ENCODE peak calls at places on chromosomes 1 and 21, in eight cellular contexts. One of them, this sample, is unnamed.

GRCh38 chr1:222416001-222416791 is 131.7 kb downstream of the HHIPL2 start:
- DNase-seq in stimulated activated CD4-positive, alpha-beta T cell treated with anti-CD3 and anti-CD28 coated beads, TNF-alpha, amount 100 ng/mL, for 48 hours: peak
- DNase-seq in stimulated activated naive CD8-positive, alpha-beta T cell treated with anti-CD3 and anti-CD28 coated beads, Interleukin-15, Interleukin-2, amounts not matched to agents 100 U/mL and 50 U/mL, for 24 hours: peak
- DNase-seq in uterus: no peak
- DNase-seq in posterior cingulate gyrus: no peak
- DNase-seq in fibroblast of the conjunctiva: no peak
- DNase-seq in activated CD4-positive, CD25-positive, alpha-beta regulatory T cell treated with anti-CD3 and anti-CD28 coated beads, Interleukin-2, amount 50 U/mL, for 72 hours: no peak
- DNase-seq in T-cell: no peak
- DNase-seq in this sample: no peak

GRCh38 chr1:200414657-200415056 is 4.8 kb upstream of the ZNF281 start:
- DNase-seq in uterus: no peak
- DNase-seq in stimulated activated naive CD8-positive, alpha-beta T cell treated with anti-CD3 and anti-CD28 coated beads, Interleukin-15, Interleukin-2, amounts not matched to agents 100 U/mL and 50 U/mL, for 24 hours: no peak
- DNase-seq in posterior cingulate gyrus: no peak
- DNase-seq in activated CD4-positive, CD25-positive, alpha-beta regulatory T cell treated with anti-CD3 and anti-CD28 coated beads, Interleukin-2, amount 50 U/mL, for 72 hours: no peak
- DNase-seq in fibroblast of the conjunctiva: no peak
- DNase-seq in stimulated activated CD4-positive, alpha-beta T cell treated with anti-CD3 and anti-CD28 coated beads, TNF-alpha, amount 100 ng/mL, for 48 hours: no peak
- DNase-seq in T-cell: no peak
- DNase-seq in this sample: no peak

GRCh38 chr1:171754381-171754705 is 12.5 kb upstream of the VAMP4 start:
- DNase-seq in uterus: no peak
- DNase-seq in stimulated activated CD4-positive, alpha-beta T cell treated with anti-CD3 and anti-CD28 coated beads, TNF-alpha, amount 100 ng/mL, for 48 hours: no peak
- DNase-seq in activated CD4-positive, CD25-positive, alpha-beta regulatory T cell treated with anti-CD3 and anti-CD28 coated beads, Interleukin-2, amount 50 U/mL, for 72 hours: no peak
- DNase-seq in fibroblast of the conjunctiva: no peak
- DNase-seq in stimulated activated naive CD8-positive, alpha-beta T cell treated with anti-CD3 and anti-CD28 coated beads, Interleukin-15, Interleukin-2, amounts not matched to agents 100 U/mL and 50 U/mL, for 24 hours: no peak
- DNase-seq in posterior cingulate gyrus: no peak
- DNase-seq in T-cell: no peak
- DNase-seq in this sample: no peak

GRCh38 chr1:246068619-246069509 is 438.2 kb downstream of the SMYD3 start:
- DNase-seq in fibroblast of the conjunctiva: no peak
- DNase-seq in uterus: no peak
- DNase-seq in posterior cingulate gyrus: no peak
- DNase-seq in T-cell: no peak
- DNase-seq in stimulated activated CD4-positive, alpha-beta T cell treated with anti-CD3 and anti-CD28 coated beads, TNF-alpha, amount 100 ng/mL, for 48 hours: no peak
- DNase-seq in stimulated activated naive CD8-positive, alpha-beta T cell treated with anti-CD3 and anti-CD28 coated beads, Interleukin-15, Interleukin-2, amounts not matched to agents 100 U/mL and 50 U/mL, for 24 hours: no peak
- DNase-seq in activated CD4-positive, CD25-positive, alpha-beta regulatory T cell treated with anti-CD3 and anti-CD28 coated beads, Interleukin-2, amount 50 U/mL, for 72 hours: no peak
- DNase-seq in this sample: no peak

GRCh38 chr1:44592208-44593145 is 81.8 kb downstream of the TMEM53 start:
- DNase-seq in fibroblast of the conjunctiva: no peak
- DNase-seq in posterior cingulate gyrus: peak
- DNase-seq in stimulated activated naive CD8-positive, alpha-beta T cell treated with anti-CD3 and anti-CD28 coated beads, Interleukin-15, Interleukin-2, amounts not matched to agents 100 U/mL and 50 U/mL, for 24 hours: no peak
- DNase-seq in activated CD4-positive, CD25-positive, alpha-beta regulatory T cell treated with anti-CD3 and anti-CD28 coated beads, Interleukin-2, amount 50 U/mL, for 72 hours: no peak
- DNase-seq in T-cell: no peak
- DNase-seq in uterus: no peak
- DNase-seq in stimulated activated CD4-positive, alpha-beta T cell treated with anti-CD3 and anti-CD28 coated beads, TNF-alpha, amount 100 ng/mL, for 48 hours: no peak
- DNase-seq in this sample: no peak

GRCh38 chr1:59180715-59181114 is 116.2 kb upstream of the FGGY start:
- DNase-seq in stimulated activated naive CD8-positive, alpha-beta T cell treated with anti-CD3 and anti-CD28 coated beads, Interleukin-15, Interleukin-2, amounts not matched to agents 100 U/mL and 50 U/mL, for 24 hours: no peak
- DNase-seq in stimulated activated CD4-positive, alpha-beta T cell treated with anti-CD3 and anti-CD28 coated beads, TNF-alpha, amount 100 ng/mL, for 48 hours: no peak
- DNase-seq in fibroblast of the conjunctiva: no peak
- DNase-seq in activated CD4-positive, CD25-positive, alpha-beta regulatory T cell treated with anti-CD3 and anti-CD28 coated beads, Interleukin-2, amount 50 U/mL, for 72 hours: no peak
- DNase-seq in T-cell: no peak
- DNase-seq in posterior cingulate gyrus: no peak
- DNase-seq in uterus: no peak
- DNase-seq in this sample: no peak

GRCh38 chr21:31909772-31910470 is 37.1 kb downstream of the HUNK start:
- DNase-seq in uterus: no peak
- DNase-seq in posterior cingulate gyrus: no peak
- DNase-seq in stimulated activated naive CD8-positive, alpha-beta T cell treated with anti-CD3 and anti-CD28 coated beads, Interleukin-15, Interleukin-2, amounts not matched to agents 100 U/mL and 50 U/mL, for 24 hours: no peak
- DNase-seq in fibroblast of the conjunctiva: no peak
- DNase-seq in T-cell: no peak
- DNase-seq in activated CD4-positive, CD25-positive, alpha-beta regulatory T cell treated with anti-CD3 and anti-CD28 coated beads, Interleukin-2, amount 50 U/mL, for 72 hours: no peak
- DNase-seq in stimulated activated CD4-positive, alpha-beta T cell treated with anti-CD3 and anti-CD28 coated beads, TNF-alpha, amount 100 ng/mL, for 48 hours: no peak
- DNase-seq in this sample: no peak

GRCh38 chr21:38323721-38324591 is 67.2 kb downstream of the KCNJ15 start:
- DNase-seq in stimulated activated naive CD8-positive, alpha-beta T cell treated with anti-CD3 and anti-CD28 coated beads, Interleukin-15, Interleukin-2, amounts not matched to agents 100 U/mL and 50 U/mL, for 24 hours: no peak
- DNase-seq in posterior cingulate gyrus: no peak
- DNase-seq in uterus: no peak
- DNase-seq in stimulated activated CD4-positive, alpha-beta T cell treated with anti-CD3 and anti-CD28 coated beads, TNF-alpha, amount 100 ng/mL, for 48 hours: no peak
- DNase-seq in fibroblast of the conjunctiva: no peak
- DNase-seq in activated CD4-positive, CD25-positive, alpha-beta regulatory T cell treated with anti-CD3 and anti-CD28 coated beads, Interleukin-2, amount 50 U/mL, for 72 hours: no peak
- DNase-seq in T-cell: no peak
- DNase-seq in this sample: no peak

GRCh38 chr21:45695086-45695485 is 51.6 kb downstream of the PCBP3 start:
- DNase-seq in T-cell: no peak
- DNase-seq in activated CD4-positive, CD25-positive, alpha-beta regulatory T cell treated with anti-CD3 and anti-CD28 coated beads, Interleukin-2, amount 50 U/mL, for 72 hours: no peak
- DNase-seq in posterior cingulate gyrus: no peak
- DNase-seq in stimulated activated naive CD8-positive, alpha-beta T cell treated with anti-CD3 and anti-CD28 coated beads, Interleukin-15, Interleukin-2, amounts not matched to agents 100 U/mL and 50 U/mL, for 24 hours: peak
- DNase-seq in uterus: no peak
- DNase-seq in stimulated activated CD4-positive, alpha-beta T cell treated with anti-CD3 and anti-CD28 coated beads, TNF-alpha, amount 100 ng/mL, for 48 hours: no peak
- DNase-seq in fibroblast of the conjunctiva: no peak
- DNase-seq in this sample: no peak

GRCh38 chr1:207911983-207912760 is 1.2 kb upstream of the CD34 start:
- DNase-seq in fibroblast of the conjunctiva: no peak
- DNase-seq in activated CD4-positive, CD25-positive, alpha-beta regulatory T cell treated with anti-CD3 and anti-CD28 coated beads, Interleukin-2, amount 50 U/mL, for 72 hours: no peak
- DNase-seq in uterus: no peak
- DNase-seq in stimulated activated CD4-positive, alpha-beta T cell treated with anti-CD3 and anti-CD28 coated beads, TNF-alpha, amount 100 ng/mL, for 48 hours: no peak
- DNase-seq in stimulated activated naive CD8-positive, alpha-beta T cell treated with anti-CD3 and anti-CD28 coated beads, Interleukin-15, Interleukin-2, amounts not matched to agents 100 U/mL and 50 U/mL, for 24 hours: no peak
- DNase-seq in posterior cingulate gyrus: no peak
- DNase-seq in T-cell: no peak
- DNase-seq in this sample: no peak

GRCh38 chr1:63688302-63688701 is 85.5 kb upstream of the ROR1 start:
- DNase-seq in T-cell: no peak
- DNase-seq in stimulated activated CD4-positive, alpha-beta T cell treated with anti-CD3 and anti-CD28 coated beads, TNF-alpha, amount 100 ng/mL, for 48 hours: no peak
- DNase-seq in uterus: no peak
- DNase-seq in fibroblast of the conjunctiva: no peak
- DNase-seq in activated CD4-positive, CD25-positive, alpha-beta regulatory T cell treated with anti-CD3 and anti-CD28 coated beads, Interleukin-2, amount 50 U/mL, for 72 hours: no peak
- DNase-seq in posterior cingulate gyrus: no peak
- DNase-seq in stimulated activated naive CD8-positive, alpha-beta T cell treated with anti-CD3 and anti-CD28 coated beads, Interleukin-15, Interleukin-2, amounts not matched to agents 100 U/mL and 50 U/mL, for 24 hours: no peak
- DNase-seq in this sample: no peak

GRCh38 chr1:66207484-66207883 is 326.5 kb upstream of the SGIP1 start:
- DNase-seq in uterus: peak
- DNase-seq in stimulated activated CD4-positive, alpha-beta T cell treated with anti-CD3 and anti-CD28 coated beads, TNF-alpha, amount 100 ng/mL, for 48 hours: no peak
- DNase-seq in posterior cingulate gyrus: no peak
- DNase-seq in fibroblast of the conjunctiva: no peak
- DNase-seq in T-cell: no peak
- DNase-seq in activated CD4-positive, CD25-positive, alpha-beta regulatory T cell treated with anti-CD3 and anti-CD28 coated beads, Interleukin-2, amount 50 U/mL, for 72 hours: no peak
- DNase-seq in stimulated activated naive CD8-positive, alpha-beta T cell treated with anti-CD3 and anti-CD28 coated beads, Interleukin-15, Interleukin-2, amounts not matched to agents 100 U/mL and 50 U/mL, for 24 hours: no peak
- DNase-seq in this sample: no peak

GRCh38 chr1:97877307-97877706 is 43.5 kb downstream of the DPYD start:
- DNase-seq in fibroblast of the conjunctiva: no peak
- DNase-seq in T-cell: no peak
- DNase-seq in activated CD4-positive, CD25-positive, alpha-beta regulatory T cell treated with anti-CD3 and anti-CD28 coated beads, Interleukin-2, amount 50 U/mL, for 72 hours: no peak
- DNase-seq in stimulated activated naive CD8-positive, alpha-beta T cell treated with anti-CD3 and anti-CD28 coated beads, Interleukin-15, Interleukin-2, amounts not matched to agents 100 U/mL and 50 U/mL, for 24 hours: no peak
- DNase-seq in stimulated activated CD4-positive, alpha-beta T cell treated with anti-CD3 and anti-CD28 coated beads, TNF-alpha, amount 100 ng/mL, for 48 hours: no peak
- DNase-seq in uterus: no peak
- DNase-seq in posterior cingulate gyrus: no peak
- DNase-seq in this sample: no peak

GRCh38 chr1:178192686-178193085 is 98.8 kb downstream of the RASAL2 start:
- DNase-seq in activated CD4-positive, CD25-positive, alpha-beta regulatory T cell treated with anti-CD3 and anti-CD28 coated beads, Interleukin-2, amount 50 U/mL, for 72 hours: no peak
- DNase-seq in fibroblast of the conjunctiva: peak
- DNase-seq in stimulated activated naive CD8-positive, alpha-beta T cell treated with anti-CD3 and anti-CD28 coated beads, Interleukin-15, Interleukin-2, amounts not matched to agents 100 U/mL and 50 U/mL, for 24 hours: no peak
- DNase-seq in stimulated activated CD4-positive, alpha-beta T cell treated with anti-CD3 and anti-CD28 coated beads, TNF-alpha, amount 100 ng/mL, for 48 hours: no peak
- DNase-seq in posterior cingulate gyrus: no peak
- DNase-seq in uterus: peak
- DNase-seq in T-cell: no peak
- DNase-seq in this sample: no peak

GRCh38 chr1:156860639-156861423 is at the start of gene NTRK1:
- DNase-seq in stimulated activated naive CD8-positive, alpha-beta T cell treated with anti-CD3 and anti-CD28 coated beads, Interleukin-15, Interleukin-2, amounts not matched to agents 100 U/mL and 50 U/mL, for 24 hours: peak
- DNase-seq in uterus: peak
- DNase-seq in posterior cingulate gyrus: peak
- DNase-seq in fibroblast of the conjunctiva: no peak
- DNase-seq in stimulated activated CD4-positive, alpha-beta T cell treated with anti-CD3 and anti-CD28 coated beads, TNF-alpha, amount 100 ng/mL, for 48 hours: no peak
- DNase-seq in activated CD4-positive, CD25-positive, alpha-beta regulatory T cell treated with anti-CD3 and anti-CD28 coated beads, Interleukin-2, amount 50 U/mL, for 72 hours: peak
- DNase-seq in T-cell: peak
- DNase-seq in this sample: peak

GRCh38 chr1:76942549-76942948 is 75.3 kb downstream of the ST6GALNAC5 start:
- DNase-seq in T-cell: no peak
- DNase-seq in stimulated activated CD4-positive, alpha-beta T cell treated with anti-CD3 and anti-CD28 coated beads, TNF-alpha, amount 100 ng/mL, for 48 hours: no peak
- DNase-seq in stimulated activated naive CD8-positive, alpha-beta T cell treated with anti-CD3 and anti-CD28 coated beads, Interleukin-15, Interleukin-2, amounts not matched to agents 100 U/mL and 50 U/mL, for 24 hours: no peak
- DNase-seq in fibroblast of the conjunctiva: no peak
- DNase-seq in activated CD4-positive, CD25-positive, alpha-beta regulatory T cell treated with anti-CD3 and anti-CD28 coated beads, Interleukin-2, amount 50 U/mL, for 72 hours: no peak
- DNase-seq in uterus: no peak
- DNase-seq in posterior cingulate gyrus: no peak
- DNase-seq in this sample: no peak

GRCh38 chr1:154970631-154971340 is at the start of gene SHC1:
- DNase-seq in activated CD4-positive, CD25-positive, alpha-beta regulatory T cell treated with anti-CD3 and anti-CD28 coated beads, Interleukin-2, amount 50 U/mL, for 72 hours: no peak
- DNase-seq in uterus: peak
- DNase-seq in stimulated activated naive CD8-positive, alpha-beta T cell treated with anti-CD3 and anti-CD28 coated beads, Interleukin-15, Interleukin-2, amounts not matched to agents 100 U/mL and 50 U/mL, for 24 hours: peak
- DNase-seq in T-cell: no peak
- DNase-seq in posterior cingulate gyrus: peak
- DNase-seq in fibroblast of the conjunctiva: peak
- DNase-seq in stimulated activated CD4-positive, alpha-beta T cell treated with anti-CD3 and anti-CD28 coated beads, TNF-alpha, amount 100 ng/mL, for 48 hours: no peak
- DNase-seq in this sample: peak

GRCh38 chr1:50271968-50272578 is 151.2 kb downstream of the DMRTA2 start:
- DNase-seq in stimulated activated naive CD8-positive, alpha-beta T cell treated with anti-CD3 and anti-CD28 coated beads, Interleukin-15, Interleukin-2, amounts not matched to agents 100 U/mL and 50 U/mL, for 24 hours: peak
- DNase-seq in T-cell: no peak
- DNase-seq in uterus: no peak
- DNase-seq in activated CD4-positive, CD25-positive, alpha-beta regulatory T cell treated with anti-CD3 and anti-CD28 coated beads, Interleukin-2, amount 50 U/mL, for 72 hours: no peak
- DNase-seq in posterior cingulate gyrus: peak
- DNase-seq in stimulated activated CD4-positive, alpha-beta T cell treated with anti-CD3 and anti-CD28 coated beads, TNF-alpha, amount 100 ng/mL, for 48 hours: no peak
- DNase-seq in fibroblast of the conjunctiva: peak
- DNase-seq in this sample: peak

GRCh38 chr21:46401186-46401910 is 57.3 kb upstream of the DIP2A start:
- DNase-seq in posterior cingulate gyrus: no peak
- DNase-seq in stimulated activated CD4-positive, alpha-beta T cell treated with anti-CD3 and anti-CD28 coated beads, TNF-alpha, amount 100 ng/mL, for 48 hours: no peak
- DNase-seq in uterus: no peak
- DNase-seq in activated CD4-positive, CD25-positive, alpha-beta regulatory T cell treated with anti-CD3 and anti-CD28 coated beads, Interleukin-2, amount 50 U/mL, for 72 hours: no peak
- DNase-seq in stimulated activated naive CD8-positive, alpha-beta T cell treated with anti-CD3 and anti-CD28 coated beads, Interleukin-15, Interleukin-2, amounts not matched to agents 100 U/mL and 50 U/mL, for 24 hours: no peak
- DNase-seq in T-cell: no peak
- DNase-seq in fibroblast of the conjunctiva: no peak
- DNase-seq in this sample: no peak

GRCh38 chr21:38351961-38352521 is 95.2 kb downstream of the KCNJ15 start:
- DNase-seq in T-cell: no peak
- DNase-seq in posterior cingulate gyrus: no peak
- DNase-seq in stimulated activated naive CD8-positive, alpha-beta T cell treated with anti-CD3 and anti-CD28 coated beads, Interleukin-15, Interleukin-2, amounts not matched to agents 100 U/mL and 50 U/mL, for 24 hours: no peak
- DNase-seq in fibroblast of the conjunctiva: no peak
- DNase-seq in uterus: no peak
- DNase-seq in stimulated activated CD4-positive, alpha-beta T cell treated with anti-CD3 and anti-CD28 coated beads, TNF-alpha, amount 100 ng/mL, for 48 hours: no peak
- DNase-seq in activated CD4-positive, CD25-positive, alpha-beta regulatory T cell treated with anti-CD3 and anti-CD28 coated beads, Interleukin-2, amount 50 U/mL, for 72 hours: no peak
- DNase-seq in this sample: no peak

GRCh38 chr1:87977145-87977544 is 648.5 kb downstream of the LMO4 start:
- DNase-seq in fibroblast of the conjunctiva: no peak
- DNase-seq in uterus: no peak
- DNase-seq in stimulated activated CD4-positive, alpha-beta T cell treated with anti-CD3 and anti-CD28 coated beads, TNF-alpha, amount 100 ng/mL, for 48 hours: no peak
- DNase-seq in activated CD4-positive, CD25-positive, alpha-beta regulatory T cell treated with anti-CD3 and anti-CD28 coated beads, Interleukin-2, amount 50 U/mL, for 72 hours: no peak
- DNase-seq in T-cell: no peak
- DNase-seq in posterior cingulate gyrus: no peak
- DNase-seq in stimulated activated naive CD8-positive, alpha-beta T cell treated with anti-CD3 and anti-CD28 coated beads, Interleukin-15, Interleukin-2, amounts not matched to agents 100 U/mL and 50 U/mL, for 24 hours: no peak
- DNase-seq in this sample: no peak

GRCh38 chr1:181438013-181438412 is 45.3 kb upstream of the CACNA1E start:
- DNase-seq in stimulated activated naive CD8-positive, alpha-beta T cell treated with anti-CD3 and anti-CD28 coated beads, Interleukin-15, Interleukin-2, amounts not matched to agents 100 U/mL and 50 U/mL, for 24 hours: no peak
- DNase-seq in fibroblast of the conjunctiva: no peak
- DNase-seq in activated CD4-positive, CD25-positive, alpha-beta regulatory T cell treated with anti-CD3 and anti-CD28 coated beads, Interleukin-2, amount 50 U/mL, for 72 hours: no peak
- DNase-seq in T-cell: no peak
- DNase-seq in stimulated activated CD4-positive, alpha-beta T cell treated with anti-CD3 and anti-CD28 coated beads, TNF-alpha, amount 100 ng/mL, for 48 hours: no peak
- DNase-seq in uterus: no peak
- DNase-seq in posterior cingulate gyrus: no peak
- DNase-seq in this sample: no peak

GRCh38 chr1:58592521-58593134 is 15.6 kb upstream of the TACSTD2 start:
- DNase-seq in stimulated activated CD4-positive, alpha-beta T cell treated with anti-CD3 and anti-CD28 coated beads, TNF-alpha, amount 100 ng/mL, for 48 hours: no peak
- DNase-seq in posterior cingulate gyrus: peak
- DNase-seq in fibroblast of the conjunctiva: peak
- DNase-seq in stimulated activated naive CD8-positive, alpha-beta T cell treated with anti-CD3 and anti-CD28 coated beads, Interleukin-15, Interleukin-2, amounts not matched to agents 100 U/mL and 50 U/mL, for 24 hours: no peak
- DNase-seq in uterus: peak
- DNase-seq in T-cell: no peak
- DNase-seq in activated CD4-positive, CD25-positive, alpha-beta regulatory T cell treated with anti-CD3 and anti-CD28 coated beads, Interleukin-2, amount 50 U/mL, for 72 hours: no peak
- DNase-seq in this sample: peak

GRCh38 chr1:37930246-37931142 is 16.4 kb downstream of the INPP5B start:
- DNase-seq in T-cell: peak
- DNase-seq in fibroblast of the conjunctiva: no peak
- DNase-seq in activated CD4-positive, CD25-positive, alpha-beta regulatory T cell treated with anti-CD3 and anti-CD28 coated beads, Interleukin-2, amount 50 U/mL, for 72 hours: no peak
- DNase-seq in posterior cingulate gyrus: no peak
- DNase-seq in uterus: no peak
- DNase-seq in stimulated activated naive CD8-positive, alpha-beta T cell treated with anti-CD3 and anti-CD28 coated beads, Interleukin-15, Interleukin-2, amounts not matched to agents 100 U/mL and 50 U/mL, for 24 hours: peak
- DNase-seq in stimulated activated CD4-positive, alpha-beta T cell treated with anti-CD3 and anti-CD28 coated beads, TNF-alpha, amount 100 ng/mL, for 48 hours: no peak
- DNase-seq in this sample: no peak

GRCh38 chr1:194331758-194332157 is 1145.3 kb upstream of the B3GALT2 start:
- DNase-seq in stimulated activated naive CD8-positive, alpha-beta T cell treated with anti-CD3 and anti-CD28 coated beads, Interleukin-15, Interleukin-2, amounts not matched to agents 100 U/mL and 50 U/mL, for 24 hours: no peak
- DNase-seq in T-cell: no peak
- DNase-seq in stimulated activated CD4-positive, alpha-beta T cell treated with anti-CD3 and anti-CD28 coated beads, TNF-alpha, amount 100 ng/mL, for 48 hours: no peak
- DNase-seq in posterior cingulate gyrus: no peak
- DNase-seq in uterus: no peak
- DNase-seq in fibroblast of the conjunctiva: no peak
- DNase-seq in activated CD4-positive, CD25-positive, alpha-beta regulatory T cell treated with anti-CD3 and anti-CD28 coated beads, Interleukin-2, amount 50 U/mL, for 72 hours: no peak
- DNase-seq in this sample: no peak

GRCh38 chr1:33985166-33985565 is 121.3 kb downstream of the HMGB4 start:
- DNase-seq in stimulated activated naive CD8-positive, alpha-beta T cell treated with anti-CD3 and anti-CD28 coated beads, Interleukin-15, Interleukin-2, amounts not matched to agents 100 U/mL and 50 U/mL, for 24 hours: no peak
- DNase-seq in uterus: no peak
- DNase-seq in activated CD4-positive, CD25-positive, alpha-beta regulatory T cell treated with anti-CD3 and anti-CD28 coated beads, Interleukin-2, amount 50 U/mL, for 72 hours: no peak
- DNase-seq in posterior cingulate gyrus: no peak
- DNase-seq in fibroblast of the conjunctiva: peak
- DNase-seq in stimulated activated CD4-positive, alpha-beta T cell treated with anti-CD3 and anti-CD28 coated beads, TNF-alpha, amount 100 ng/mL, for 48 hours: no peak
- DNase-seq in T-cell: no peak
- DNase-seq in this sample: peak

GRCh38 chr1:15799928-15800835 is 7.3 kb downstream of the UQCRHL start:
- DNase-seq in T-cell: no peak
- DNase-seq in posterior cingulate gyrus: no peak
- DNase-seq in stimulated activated CD4-positive, alpha-beta T cell treated with anti-CD3 and anti-CD28 coated beads, TNF-alpha, amount 100 ng/mL, for 48 hours: no peak
- DNase-seq in stimulated activated naive CD8-positive, alpha-beta T cell treated with anti-CD3 and anti-CD28 coated beads, Interleukin-15, Interleukin-2, amounts not matched to agents 100 U/mL and 50 U/mL, for 24 hours: no peak
- DNase-seq in activated CD4-positive, CD25-positive, alpha-beta regulatory T cell treated with anti-CD3 and anti-CD28 coated beads, Interleukin-2, amount 50 U/mL, for 72 hours: no peak
- DNase-seq in fibroblast of the conjunctiva: peak
- DNase-seq in uterus: peak
- DNase-seq in this sample: peak

GRCh38 chr1:53739109-53739681 is at the start of gene GLIS1:
- DNase-seq in posterior cingulate gyrus: peak
- DNase-seq in uterus: peak
- DNase-seq in T-cell: peak
- DNase-seq in fibroblast of the conjunctiva: peak
- DNase-seq in stimulated activated naive CD8-positive, alpha-beta T cell treated with anti-CD3 and anti-CD28 coated beads, Interleukin-15, Interleukin-2, amounts not matched to agents 100 U/mL and 50 U/mL, for 24 hours: peak
- DNase-seq in stimulated activated CD4-positive, alpha-beta T cell treated with anti-CD3 and anti-CD28 coated beads, TNF-alpha, amount 100 ng/mL, for 48 hours: peak
- DNase-seq in activated CD4-positive, CD25-positive, alpha-beta regulatory T cell treated with anti-CD3 and anti-CD28 coated beads, Interleukin-2, amount 50 U/mL, for 72 hours: peak
- DNase-seq in this sample: peak

GRCh38 chr1:92747735-92748134 is 37.2 kb downstream of the EVI5 start:
- DNase-seq in stimulated activated naive CD8-positive, alpha-beta T cell treated with anti-CD3 and anti-CD28 coated beads, Interleukin-15, Interleukin-2, amounts not matched to agents 100 U/mL and 50 U/mL, for 24 hours: no peak
- DNase-seq in T-cell: no peak
- DNase-seq in fibroblast of the conjunctiva: no peak
- DNase-seq in activated CD4-positive, CD25-positive, alpha-beta regulatory T cell treated with anti-CD3 and anti-CD28 coated beads, Interleukin-2, amount 50 U/mL, for 72 hours: no peak
- DNase-seq in posterior cingulate gyrus: no peak
- DNase-seq in stimulated activated CD4-positive, alpha-beta T cell treated with anti-CD3 and anti-CD28 coated beads, TNF-alpha, amount 100 ng/mL, for 48 hours: no peak
- DNase-seq in uterus: no peak
- DNase-seq in this sample: peak

GRCh38 chr1:20266642-20267041 is 24.0 kb upstream of the VWA5B1 start:
- DNase-seq in stimulated activated CD4-positive, alpha-beta T cell treated with anti-CD3 and anti-CD28 coated beads, TNF-alpha, amount 100 ng/mL, for 48 hours: no peak
- DNase-seq in T-cell: no peak
- DNase-seq in fibroblast of the conjunctiva: no peak
- DNase-seq in uterus: no peak
- DNase-seq in stimulated activated naive CD8-positive, alpha-beta T cell treated with anti-CD3 and anti-CD28 coated beads, Interleukin-15, Interleukin-2, amounts not matched to agents 100 U/mL and 50 U/mL, for 24 hours: no peak
- DNase-seq in activated CD4-positive, CD25-positive, alpha-beta regulatory T cell treated with anti-CD3 and anti-CD28 coated beads, Interleukin-2, amount 50 U/mL, for 72 hours: no peak
- DNase-seq in posterior cingulate gyrus: no peak
- DNase-seq in this sample: no peak

GRCh38 chr1:8217011-8217711 is 100.8 kb upstream of the SLC45A1 start:
- DNase-seq in uterus: peak
- DNase-seq in posterior cingulate gyrus: peak
- DNase-seq in T-cell: no peak
- DNase-seq in fibroblast of the conjunctiva: no peak
- DNase-seq in stimulated activated CD4-positive, alpha-beta T cell treated with anti-CD3 and anti-CD28 coated beads, TNF-alpha, amount 100 ng/mL, for 48 hours: no peak
- DNase-seq in stimulated activated naive CD8-positive, alpha-beta T cell treated with anti-CD3 and anti-CD28 coated beads, Interleukin-15, Interleukin-2, amounts not matched to agents 100 U/mL and 50 U/mL, for 24 hours: peak
- DNase-seq in activated CD4-positive, CD25-positive, alpha-beta regulatory T cell treated with anti-CD3 and anti-CD28 coated beads, Interleukin-2, amount 50 U/mL, for 72 hours: peak
- DNase-seq in this sample: no peak

GRCh38 chr1:160884579-160884978 is 401 bp downstream of the ITLN1 start:
- DNase-seq in uterus: no peak
- DNase-seq in T-cell: no peak
- DNase-seq in fibroblast of the conjunctiva: no peak
- DNase-seq in activated CD4-positive, CD25-positive, alpha-beta regulatory T cell treated with anti-CD3 and anti-CD28 coated beads, Interleukin-2, amount 50 U/mL, for 72 hours: no peak
- DNase-seq in posterior cingulate gyrus: no peak
- DNase-seq in stimulated activated CD4-positive, alpha-beta T cell treated with anti-CD3 and anti-CD28 coated beads, TNF-alpha, amount 100 ng/mL, for 48 hours: no peak
- DNase-seq in stimulated activated naive CD8-positive, alpha-beta T cell treated with anti-CD3 and anti-CD28 coated beads, Interleukin-15, Interleukin-2, amounts not matched to agents 100 U/mL and 50 U/mL, for 24 hours: no peak
- DNase-seq in this sample: no peak

GRCh38 chr1:9284061-9284460 is 8.6 kb upstream of the SPSB1 start:
- DNase-seq in T-cell: no peak
- DNase-seq in fibroblast of the conjunctiva: no peak
- DNase-seq in stimulated activated CD4-positive, alpha-beta T cell treated with anti-CD3 and anti-CD28 coated beads, TNF-alpha, amount 100 ng/mL, for 48 hours: no peak
- DNase-seq in posterior cingulate gyrus: no peak
- DNase-seq in activated CD4-positive, CD25-positive, alpha-beta regulatory T cell treated with anti-CD3 and anti-CD28 coated beads, Interleukin-2, amount 50 U/mL, for 72 hours: no peak
- DNase-seq in stimulated activated naive CD8-positive, alpha-beta T cell treated with anti-CD3 and anti-CD28 coated beads, Interleukin-15, Interleukin-2, amounts not matched to agents 100 U/mL and 50 U/mL, for 24 hours: no peak
- DNase-seq in uterus: no peak
- DNase-seq in this sample: no peak

GRCh38 chr1:236301080-236301957 is 19.6 kb upstream of the ERO1B start:
- DNase-seq in fibroblast of the conjunctiva: no peak
- DNase-seq in posterior cingulate gyrus: no peak
- DNase-seq in stimulated activated naive CD8-positive, alpha-beta T cell treated with anti-CD3 and anti-CD28 coated beads, Interleukin-15, Interleukin-2, amounts not matched to agents 100 U/mL and 50 U/mL, for 24 hours: no peak
- DNase-seq in T-cell: no peak
- DNase-seq in activated CD4-positive, CD25-positive, alpha-beta regulatory T cell treated with anti-CD3 and anti-CD28 coated beads, Interleukin-2, amount 50 U/mL, for 72 hours: no peak
- DNase-seq in uterus: no peak
- DNase-seq in stimulated activated CD4-positive, alpha-beta T cell treated with anti-CD3 and anti-CD28 coated beads, TNF-alpha, amount 100 ng/mL, for 48 hours: no peak
- DNase-seq in this sample: no peak

This sample was measured in heart right ventricle.